ENCODE peak calls at places on chromosomes 16 and 17, in nine cellular contexts. One of them, this sample, is unnamed. For H3K4me1, the result is how much of the 10 kb centered on the place peaks cover.

GRCh38 chr17:6555331-6556120 is 829 bp downstream of the PITPNM3 start:
- DNase-seq in cardiac muscle cell: peak
- DNase-seq in A549: no peak
- DNase-seq in HCT116: no peak
- DNase-seq in PC-3: peak
- DNase-seq in body of pancreas: peak
- DNase-seq in left lung: peak
- DNase-seq in heart left ventricle: no peak
- DNase-seq in PC-9: peak
- DNase-seq in this sample: peak

GRCh38 chr16:4407543-4408322 is 8.7 kb downstream of the CORO7 start:
- DNase-seq in cardiac muscle cell: peak
- DNase-seq in A549: no peak
- DNase-seq in HCT116: no peak
- DNase-seq in PC-3: peak
- DNase-seq in body of pancreas: no peak
- DNase-seq in left lung: no peak
- DNase-seq in heart left ventricle: no peak
- DNase-seq in PC-9: no peak
- DNase-seq in this sample: no peak

GRCh38 chr17:35099929-35100328 is 19.7 kb downstream of the RAD51D start:
- DNase-seq in cardiac muscle cell: no peak
- DNase-seq in A549: no peak
- DNase-seq in HCT116: no peak
- DNase-seq in PC-3: no peak
- DNase-seq in body of pancreas: no peak
- DNase-seq in left lung: no peak
- DNase-seq in heart left ventricle: no peak
- DNase-seq in PC-9: no peak
- DNase-seq in this sample: no peak

GRCh38 chr17:60086822-60087591 is 8.3 kb upstream of the HEATR6 start:
- DNase-seq in cardiac muscle cell: peak
- DNase-seq in A549: no peak
- DNase-seq in HCT116: no peak
- DNase-seq in PC-3: no peak
- DNase-seq in body of pancreas: no peak
- DNase-seq in left lung: peak
- DNase-seq in heart left ventricle: no peak
- DNase-seq in PC-9: no peak
- DNase-seq in this sample: peak

GRCh38 chr16:74601131-74601871 is 5.6 kb downstream of the GLG1 start:
- DNase-seq in cardiac muscle cell: no peak
- DNase-seq in A549: no peak
- DNase-seq in HCT116: no peak
- DNase-seq in PC-3: peak
- DNase-seq in body of pancreas: no peak
- DNase-seq in left lung: no peak
- DNase-seq in heart left ventricle: no peak
- DNase-seq in PC-9: no peak
- DNase-seq in this sample: no peak

GRCh38 chr17:63545302-63545928 is 4.9 kb upstream of the DCAF7 start:
- DNase-seq in cardiac muscle cell: peak
- DNase-seq in A549: no peak
- DNase-seq in HCT116: no peak
- DNase-seq in PC-3: peak
- DNase-seq in body of pancreas: no peak
- DNase-seq in left lung: no peak
- DNase-seq in heart left ventricle: no peak
- DNase-seq in PC-9: no peak
- DNase-seq in this sample: no peak

GRCh38 chr17:75273968-75274708 is 3.1 kb upstream of the MIF4GD start:
- DNase-seq in cardiac muscle cell: peak
- DNase-seq in A549: no peak
- DNase-seq in HCT116: no peak
- DNase-seq in PC-3: peak
- DNase-seq in body of pancreas: no peak
- DNase-seq in left lung: no peak
- DNase-seq in heart left ventricle: no peak
- DNase-seq in PC-9: no peak
- DNase-seq in this sample: no peak

GRCh38 chr17:65656390-65657250 is 95.2 kb upstream of the AXIN2 start:
- DNase-seq in cardiac muscle cell: peak
- DNase-seq in A549: no peak
- DNase-seq in HCT116: no peak
- DNase-seq in PC-3: no peak
- DNase-seq in body of pancreas: no peak
- DNase-seq in left lung: no peak
- DNase-seq in heart left ventricle: no peak
- DNase-seq in PC-9: no peak
- DNase-seq in this sample: no peak

GRCh38 chr16:46689492-46690280 is at the start of gene ORC6:
- DNase-seq in cardiac muscle cell: peak
- DNase-seq in A549: peak
- DNase-seq in HCT116: peak
- DNase-seq in PC-3: peak
- DNase-seq in body of pancreas: peak
- DNase-seq in left lung: peak
- DNase-seq in heart left ventricle: peak
- DNase-seq in PC-9: peak
- DNase-seq in this sample: peak

GRCh38 chr17:50425682-50426471 is at the start of gene ACSF2:
- DNase-seq in cardiac muscle cell: peak
- DNase-seq in A549: peak
- DNase-seq in HCT116: no peak
- DNase-seq in PC-3: peak
- DNase-seq in body of pancreas: peak
- DNase-seq in left lung: peak
- DNase-seq in heart left ventricle: peak
- DNase-seq in PC-9: peak
- DNase-seq in this sample: peak

GRCh38 chr16:86508947-86509758 is 1.2 kb upstream of the FOXF1 start:
- DNase-seq in cardiac muscle cell: peak
- DNase-seq in A549: no peak
- DNase-seq in HCT116: peak
- DNase-seq in PC-3: peak
- DNase-seq in body of pancreas: no peak
- DNase-seq in left lung: peak
- DNase-seq in heart left ventricle: peak
- DNase-seq in PC-9: no peak
- DNase-seq in this sample: peak

GRCh38 chr16:1333149-1333812 is at the start of gene BAIAP3:
- DNase-seq in cardiac muscle cell: peak
- DNase-seq in A549: peak
- DNase-seq in HCT116: no peak
- DNase-seq in PC-3: peak
- DNase-seq in body of pancreas: peak
- DNase-seq in left lung: no peak
- DNase-seq in heart left ventricle: peak
- DNase-seq in PC-9: no peak
- DNase-seq in this sample: no peak

GRCh38 chr17:74125160-74125559 is 78.3 kb upstream of the RPL38 start:
- DNase-seq in cardiac muscle cell: no peak
- DNase-seq in A549: no peak
- DNase-seq in HCT116: no peak
- DNase-seq in PC-3: no peak
- DNase-seq in body of pancreas: no peak
- DNase-seq in left lung: no peak
- DNase-seq in heart left ventricle: no peak
- DNase-seq in PC-9: no peak
- DNase-seq in this sample: no peak

GRCh38 chr17:10116676-10117075 is 81.7 kb downstream of the GAS7 start:
- DNase-seq in cardiac muscle cell: no peak
- DNase-seq in A549: no peak
- DNase-seq in HCT116: no peak
- DNase-seq in PC-3: no peak
- DNase-seq in body of pancreas: no peak
- DNase-seq in left lung: no peak
- DNase-seq in heart left ventricle: no peak
- DNase-seq in PC-9: no peak
- DNase-seq in this sample: no peak

GRCh38 chr17:61510991-61511390 is 58.8 kb downstream of the TBX4 start:
- DNase-seq in cardiac muscle cell: no peak
- DNase-seq in A549: no peak
- DNase-seq in HCT116: no peak
- DNase-seq in PC-3: no peak
- DNase-seq in body of pancreas: no peak
- DNase-seq in left lung: no peak
- DNase-seq in heart left ventricle: no peak
- DNase-seq in PC-9: no peak
- DNase-seq in this sample: no peak

GRCh38 chr16:23500866-23501234 is 9.4 kb downstream of the GGA2 start:
- DNase-seq in cardiac muscle cell: peak
- DNase-seq in A549: no peak
- DNase-seq in HCT116: no peak
- DNase-seq in PC-3: no peak
- DNase-seq in body of pancreas: no peak
- DNase-seq in left lung: no peak
- DNase-seq in heart left ventricle: no peak
- DNase-seq in PC-9: no peak
- DNase-seq in this sample: no peak

GRCh38 chr16:23498863-23499262 is 11.4 kb downstream of the GGA2 start:
- DNase-seq in cardiac muscle cell: no peak
- DNase-seq in A549: no peak
- DNase-seq in HCT116: no peak
- DNase-seq in PC-3: no peak
- DNase-seq in body of pancreas: no peak
- DNase-seq in left lung: no peak
- DNase-seq in heart left ventricle: no peak
- DNase-seq in PC-9: no peak
- DNase-seq in this sample: no peak

GRCh38 chr16:23501291-23501690 is 9.0 kb downstream of the GGA2 start:
- DNase-seq in cardiac muscle cell: no peak
- DNase-seq in A549: no peak
- DNase-seq in HCT116: no peak
- DNase-seq in PC-3: no peak
- DNase-seq in body of pancreas: peak
- DNase-seq in left lung: no peak
- DNase-seq in heart left ventricle: no peak
- DNase-seq in PC-9: no peak
- DNase-seq in this sample: no peak

GRCh38 chr16:23500212-23500865 is 10.0 kb downstream of the GGA2 start:
- DNase-seq in cardiac muscle cell: no peak
- DNase-seq in A549: no peak
- DNase-seq in HCT116: no peak
- DNase-seq in PC-3: no peak
- DNase-seq in body of pancreas: peak
- DNase-seq in left lung: no peak
- DNase-seq in heart left ventricle: no peak
- DNase-seq in PC-9: no peak
- DNase-seq in this sample: no peak

GRCh38 chr16:23499801-23500200 is 10.5 kb downstream of the GGA2 start:
- DNase-seq in cardiac muscle cell: no peak
- DNase-seq in A549: no peak
- DNase-seq in HCT116: no peak
- DNase-seq in PC-3: no peak
- DNase-seq in body of pancreas: peak
- DNase-seq in left lung: no peak
- DNase-seq in heart left ventricle: no peak
- DNase-seq in PC-9: no peak
- DNase-seq in this sample: no peak
- H3K27ac ChIP-seq in cardiac muscle cell: no peak
- H3K27ac ChIP-seq in A549: no peak
- H3K27ac ChIP-seq in HCT116: no peak
- H3K27ac ChIP-seq in PC-3: no peak
- H3K27ac ChIP-seq in body of pancreas: peak
- H3K27ac ChIP-seq in left lung: no peak
- H3K27ac ChIP-seq in heart left ventricle: no peak
- H3K27ac ChIP-seq in PC-9: no peak
- H3K27ac ChIP-seq in this sample: no peak

DNA sequence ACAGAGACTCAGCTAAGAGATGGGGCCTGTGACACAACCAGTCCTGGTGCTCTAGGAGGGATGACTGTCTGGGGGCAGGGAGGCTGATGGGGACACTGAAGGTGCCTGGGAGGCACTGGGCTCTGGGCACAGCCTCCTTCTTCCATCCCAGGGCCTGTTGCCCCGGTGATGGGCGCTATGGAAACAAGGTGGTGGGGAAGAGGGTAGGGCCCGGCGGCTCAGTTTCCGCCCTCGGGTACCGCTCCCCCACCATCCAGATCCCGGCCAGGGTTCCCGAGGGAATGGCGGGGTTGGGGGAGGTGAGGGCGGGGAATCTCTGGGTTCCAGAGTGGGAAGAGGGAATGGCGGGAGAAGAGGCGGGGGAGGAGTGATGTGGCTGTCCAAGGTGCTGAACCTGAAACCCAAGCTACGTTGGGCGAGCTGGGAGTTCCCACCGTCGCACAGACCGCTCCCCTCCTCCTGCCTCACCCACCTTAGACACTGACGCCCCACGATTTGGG is 981 bp downstream of the KCNH4 start:
- DNase-seq in cardiac muscle cell: peak
- DNase-seq in A549: no peak
- DNase-seq in HCT116: no peak
- DNase-seq in PC-3: no peak
- DNase-seq in body of pancreas: peak
- DNase-seq in left lung: peak
- DNase-seq in heart left ventricle: peak
- DNase-seq in PC-9: no peak
- DNase-seq in this sample: peak
- H3K4me1 ChIP-seq in cardiac muscle cell: under half
- H3K4me1 ChIP-seq in A549: under half
- H3K4me1 ChIP-seq in HCT116: under half
- H3K4me1 ChIP-seq in PC-3: under half
- H3K4me1 ChIP-seq in body of pancreas: under half
- H3K4me1 ChIP-seq in left lung: under half
- H3K4me1 ChIP-seq in heart left ventricle: under half
- H3K4me1 ChIP-seq in PC-9: under half
- H3K4me1 ChIP-seq in this sample: under half

GRCh38 chr16:27154573-27155521 is 48.5 kb upstream of the KDM8 start:
- DNase-seq in cardiac muscle cell: peak
- DNase-seq in A549: peak
- DNase-seq in HCT116: peak
- DNase-seq in PC-3: peak
- DNase-seq in body of pancreas: peak
- DNase-seq in left lung: peak
- DNase-seq in heart left ventricle: peak
- DNase-seq in PC-9: no peak
- DNase-seq in this sample: peak
- H3K4me3 ChIP-seq in cardiac muscle cell: no peak
- H3K4me3 ChIP-seq in A549: peak
- H3K4me3 ChIP-seq in HCT116: peak
- H3K4me3 ChIP-seq in PC-3: no peak
- H3K4me3 ChIP-seq in body of pancreas: no peak
- H3K4me3 ChIP-seq in left lung: no peak
- H3K4me3 ChIP-seq in heart left ventricle: no peak
- H3K4me3 ChIP-seq in PC-9: no peak
- H3K4me3 ChIP-seq in this sample: no peak

DNA sequence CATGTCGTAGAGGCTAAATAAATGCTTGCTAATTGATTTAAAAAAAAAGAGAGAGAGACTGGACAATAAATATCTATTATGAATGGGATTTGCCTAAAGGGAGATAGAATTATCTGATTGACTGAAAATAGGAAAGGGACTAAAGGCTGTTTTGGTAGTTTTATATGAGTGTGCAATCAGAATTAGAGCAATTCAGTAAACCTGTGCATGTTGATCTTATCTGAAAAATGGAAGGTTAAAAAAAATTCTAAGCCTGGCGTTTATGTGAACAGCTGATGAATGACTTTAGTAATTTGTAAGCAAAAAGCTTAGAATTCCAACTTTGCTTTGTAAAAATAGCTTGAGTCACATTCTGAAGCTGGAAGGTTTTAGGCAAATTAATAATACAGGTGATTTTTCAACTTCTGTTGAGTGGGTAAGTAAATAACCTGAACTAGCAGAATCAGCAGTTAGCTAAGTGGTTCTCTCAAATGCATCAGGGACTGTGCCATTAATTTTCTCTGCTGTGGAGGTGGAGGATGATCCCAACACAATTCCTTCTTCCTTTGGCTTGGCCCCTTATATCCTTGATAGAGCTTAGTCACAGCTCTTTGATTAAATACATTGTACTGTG is 254.4 kb downstream of the PHKB start:
- DNase-seq in cardiac muscle cell: no peak
- DNase-seq in A549: no peak
- DNase-seq in HCT116: no peak
- DNase-seq in PC-3: no peak
- DNase-seq in body of pancreas: no peak
- DNase-seq in left lung: no peak
- DNase-seq in heart left ventricle: no peak
- DNase-seq in PC-9: no peak
- DNase-seq in this sample: no peak
- H3K27ac ChIP-seq in cardiac muscle cell: no peak
- H3K27ac ChIP-seq in A549: no peak
- H3K27ac ChIP-seq in HCT116: no peak
- H3K27ac ChIP-seq in PC-3: no peak
- H3K27ac ChIP-seq in body of pancreas: no peak
- H3K27ac ChIP-seq in left lung: no peak
- H3K27ac ChIP-seq in heart left ventricle: no peak
- H3K27ac ChIP-seq in PC-9: no peak
- H3K27ac ChIP-seq in this sample: no peak

This sample was measured in SJSA1.